ENCODE peak calls at places on chromosomes 11 and 22, in four cellular contexts. One of them, this sample, is unnamed.

GRCh38 chr11:72617080-72617744 is 57.0 kb downstream of the PDE2A start:
- DNase-seq in GM12878: no peak
- DNase-seq in K562: no peak
- DNase-seq in prostate gland: no peak
- DNase-seq in this sample: no peak

GRCh38 chr22:49094151-49094550 is 733.5 kb downstream of the BRD1 start:
- DNase-seq in GM12878: no peak
- DNase-seq in K562: no peak
- DNase-seq in prostate gland: no peak
- DNase-seq in this sample: no peak

GRCh38 chr22:49967333-49968241 is 7.0 kb downstream of the PIM3 start:
- DNase-seq in GM12878: no peak
- DNase-seq in K562: no peak
- DNase-seq in prostate gland: peak; percentile 16
- DNase-seq in this sample: peak; percentile 27

GRCh38 chr11:62149986-62150886 is 26.4 kb downstream of the INCENP start:
- DNase-seq in GM12878: no peak
- DNase-seq in K562: no peak
- DNase-seq in prostate gland: no peak
- DNase-seq in this sample: no peak

GRCh38 chr11:71156301-71156700 is 96.1 kb downstream of the SHANK2 start:
- DNase-seq in GM12878: no peak
- DNase-seq in K562: no peak
- DNase-seq in prostate gland: no peak
- DNase-seq in this sample: no peak

GRCh38 chr11:60957188-60957587 is 5.2 kb upstream of the SLC15A3 start:
- DNase-seq in GM12878: no peak
- DNase-seq in K562: no peak
- DNase-seq in prostate gland: no peak
- DNase-seq in this sample: no peak

GRCh38 chr22:17479129-17479528 is 84.2 kb upstream of the SLC25A18 start:
- DNase-seq in GM12878: no peak
- DNase-seq in K562: no peak
- DNase-seq in prostate gland: no peak
- DNase-seq in this sample: no peak

GRCh38 chr11:19777032-19777341 is 64.3 kb downstream of the NAV2 start:
- DNase-seq in GM12878: no peak
- DNase-seq in K562: no peak
- DNase-seq in prostate gland: peak; percentile 28
- DNase-seq in this sample: peak; percentile 32

GRCh38 chr22:32127904-32128303 is 31.2 kb downstream of the C22orf42 start:
- DNase-seq in GM12878: no peak
- DNase-seq in K562: peak; percentile 20
- DNase-seq in prostate gland: no peak
- DNase-seq in this sample: no peak

GRCh38 chr22:40728731-40729189 is 49.5 kb downstream of the MCHR1 start:
- DNase-seq in GM12878: no peak
- DNase-seq in K562: no peak
- DNase-seq in prostate gland: peak; percentile 39
- DNase-seq in this sample: no peak

GRCh38 chr11:45930951-45931563 is 8.6 kb downstream of the LARGE2 start:
- DNase-seq in GM12878: no peak
- DNase-seq in K562: no peak
- DNase-seq in prostate gland: peak; percentile 86
- DNase-seq in this sample: no peak

GRCh38 chr11:17343907-17344306 is 7.7 kb upstream of the NCR3LG1 start:
- DNase-seq in GM12878: no peak
- DNase-seq in K562: no peak
- DNase-seq in prostate gland: no peak
- DNase-seq in this sample: no peak

GRCh38 chr11:17012712-17013547 is 1.3 kb downstream of the PLEKHA7 start:
- DNase-seq in GM12878: no peak
- DNase-seq in K562: no peak
- DNase-seq in prostate gland: peak; percentile 27
- DNase-seq in this sample: no peak

GRCh38 chr11:120182790-120183491 is 27.9 kb upstream of the OAF start:
- DNase-seq in GM12878: no peak
- DNase-seq in K562: peak; percentile 42
- DNase-seq in prostate gland: no peak
- DNase-seq in this sample: no peak

GRCh38 chr22:47610281-47610680 is 847.8 kb downstream of the TBC1D22A start:
- DNase-seq in GM12878: no peak
- DNase-seq in K562: no peak
- DNase-seq in prostate gland: no peak
- DNase-seq in this sample: no peak

GRCh38 chr22:32097018-32097417 is 54.0 kb downstream of the SLC5A1 start:
- DNase-seq in GM12878: no peak
- DNase-seq in K562: no peak
- DNase-seq in prostate gland: no peak
- DNase-seq in this sample: no peak

GRCh38 chr11:111531687-111532364 is 8.7 kb upstream of the LAYN start:
- DNase-seq in GM12878: peak; percentile 8
- DNase-seq in K562: no peak
- DNase-seq in prostate gland: peak; percentile 42
- DNase-seq in this sample: no peak

GRCh38 chr22:50340157-50340879 is 2.8 kb upstream of the PPP6R2 start:
- DNase-seq in GM12878: no peak
- DNase-seq in K562: peak; percentile 7
- DNase-seq in prostate gland: no peak
- DNase-seq in this sample: no peak

GRCh38 chr22:19800306-19800705 is 39.7 kb downstream of the TBX1 start:
- DNase-seq in GM12878: no peak
- DNase-seq in K562: no peak
- DNase-seq in prostate gland: no peak
- DNase-seq in this sample: no peak

GRCh38 chr11:975824-976223 is 50.2 kb downstream of the AP2A2 start:
- DNase-seq in GM12878: no peak
- DNase-seq in K562: peak; percentile 56
- DNase-seq in prostate gland: no peak
- DNase-seq in this sample: no peak

GRCh38 chr11:89667001-89667400 is 43.1 kb upstream of the TRIM77 start:
- DNase-seq in GM12878: no peak
- DNase-seq in K562: no peak
- DNase-seq in prostate gland: peak; percentile 9
- DNase-seq in this sample: no peak

GRCh38 chr11:113181094-113181493 is 133.3 kb upstream of the TTC12 start:
- DNase-seq in GM12878: no peak
- DNase-seq in K562: no peak
- DNase-seq in prostate gland: no peak
- DNase-seq in this sample: no peak

GRCh38 chr22:28105396-28105795 is 186.3 kb upstream of the PITPNB start:
- DNase-seq in GM12878: no peak
- DNase-seq in K562: no peak
- DNase-seq in prostate gland: no peak
- DNase-seq in this sample: no peak

GRCh38 chr22:40281717-40282116 is 64.6 kb upstream of the ADSL start:
- DNase-seq in GM12878: no peak
- DNase-seq in K562: no peak
- DNase-seq in prostate gland: peak; percentile 63
- DNase-seq in this sample: no peak

GRCh38 chr11:126415128-126415527 is 59.6 kb downstream of the ST3GAL4 start:
- DNase-seq in GM12878: no peak
- DNase-seq in K562: no peak
- DNase-seq in prostate gland: no peak
- DNase-seq in this sample: no peak

GRCh38 chr11:60953781-60954180 is 1.8 kb upstream of the SLC15A3 start:
- DNase-seq in GM12878: no peak
- DNase-seq in K562: no peak
- DNase-seq in prostate gland: no peak
- DNase-seq in this sample: no peak

GRCh38 chr11:127133061-127133460 is 132.5 kb upstream of the KIRREL3 start:
- DNase-seq in GM12878: no peak
- DNase-seq in K562: no peak
- DNase-seq in prostate gland: no peak
- DNase-seq in this sample: no peak

GRCh38 chr11:40183073-40184064 is 1276.1 kb downstream of the LRRC4C start:
- DNase-seq in GM12878: peak; percentile 78
- DNase-seq in K562: no peak
- DNase-seq in prostate gland: no peak
- DNase-seq in this sample: peak; percentile 3

GRCh38 chr22:41038732-41039131 is 53.7 kb upstream of the EP300 start:
- DNase-seq in GM12878: no peak
- DNase-seq in K562: no peak
- DNase-seq in prostate gland: no peak
- DNase-seq in this sample: no peak

GRCh38 chr11:12963789-12964536 is 45.2 kb upstream of the RASSF10 start:
- DNase-seq in GM12878: peak; percentile 7
- DNase-seq in K562: peak; percentile 86
- DNase-seq in prostate gland: peak; percentile 61
- DNase-seq in this sample: peak; percentile 72

GRCh38 chr11:36738292-36738861 is 140.3 kb upstream of the RAG2 start:
- DNase-seq in GM12878: no peak
- DNase-seq in K562: no peak
- DNase-seq in prostate gland: no peak
- DNase-seq in this sample: no peak

GRCh38 chr11:105202844-105203548 is 63.4 kb upstream of the CARD18 start:
- DNase-seq in GM12878: no peak
- DNase-seq in K562: no peak
- DNase-seq in prostate gland: no peak
- DNase-seq in this sample: no peak

GRCh38 chr11:10581481-10582019 is 13.1 kb upstream of the LYVE1 start:
- DNase-seq in GM12878: no peak
- DNase-seq in K562: no peak
- DNase-seq in prostate gland: no peak
- DNase-seq in this sample: no peak

GRCh38 chr22:28075260-28075981 is 156.4 kb upstream of the PITPNB start:
- DNase-seq in GM12878: no peak
- DNase-seq in K562: no peak
- DNase-seq in prostate gland: no peak
- DNase-seq in this sample: no peak

GRCh38 chr11:8317164-8317563 is 53.5 kb upstream of the LMO1 start:
- DNase-seq in GM12878: no peak
- DNase-seq in K562: no peak
- DNase-seq in prostate gland: no peak
- DNase-seq in this sample: no peak

GRCh38 chr11:26947379-26947844 is 46.5 kb upstream of the FIBIN start:
- DNase-seq in GM12878: no peak
- DNase-seq in K562: no peak
- DNase-seq in prostate gland: peak; percentile 43
- DNase-seq in this sample: no peak

GRCh38 chr11:29783506-29783905 is 233.3 kb downstream of the KCNA4 start:
- DNase-seq in GM12878: no peak
- DNase-seq in K562: no peak
- DNase-seq in prostate gland: no peak
- DNase-seq in this sample: no peak

GRCh38 chr11:115656041-115656440 is 151.8 kb upstream of the CADM1 start:
- DNase-seq in GM12878: no peak
- DNase-seq in K562: no peak
- DNase-seq in prostate gland: no peak
- DNase-seq in this sample: no peak

DNA sequence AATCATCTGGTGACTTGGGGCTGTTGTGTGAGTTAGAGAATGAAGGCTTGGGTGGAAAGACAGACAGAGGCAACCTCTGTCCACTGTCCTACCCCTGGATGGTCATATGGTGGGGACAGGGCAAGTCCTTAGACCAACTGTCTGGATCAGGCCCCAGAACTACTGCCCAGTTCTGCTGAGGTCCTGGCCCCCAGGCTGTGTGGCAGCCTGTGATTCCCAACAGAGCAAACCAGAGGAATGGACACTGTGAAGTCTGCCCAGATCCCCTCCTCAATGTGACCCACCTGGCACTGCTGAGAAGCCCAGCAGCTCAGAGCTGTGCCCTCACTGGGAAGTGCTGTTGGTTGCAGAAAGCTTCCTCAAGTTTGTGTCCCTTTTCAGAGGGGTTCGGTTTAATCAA is 69.0 kb downstream of the GGTLC2 start:
- DNase-seq in GM12878: no peak
- DNase-seq in K562: peak; percentile 37
- DNase-seq in prostate gland: no peak
- DNase-seq in this sample: no peak
- TF ChIP-seq POLR2AphosphoS5 in GM12878: no peak
- TF ChIP-seq POLR2AphosphoS5 in K562: no peak
- TF ChIP-seq POLR2AphosphoS5 in prostate gland: no peak
- TF ChIP-seq POLR2AphosphoS5 in this sample: no peak

GRCh38 chr11:65637794-65638317 is at the start of gene SIPA1:
- DNase-seq in GM12878: no peak
- DNase-seq in K562: peak; percentile 87
- DNase-seq in prostate gland: peak; percentile 52
- DNase-seq in this sample: peak; percentile 90
- TF ChIP-seq POLR2A in GM12878: peak; percentile 81
- TF ChIP-seq POLR2A in K562: peak; percentile 84
- TF ChIP-seq POLR2A in prostate gland: peak; percentile 69
- TF ChIP-seq POLR2A in this sample: peak; percentile 47

GRCh38 chr11:9386086-9386485 is 1.6 kb downstream of the IPO7 start:
- DNase-seq in GM12878: no peak
- DNase-seq in K562: no peak
- DNase-seq in prostate gland: no peak
- DNase-seq in this sample: no peak
- TF ChIP-seq POLR2AphosphoS5 in GM12878: no peak
- TF ChIP-seq POLR2AphosphoS5 in K562: no peak
- TF ChIP-seq POLR2AphosphoS5 in prostate gland: no peak
- TF ChIP-seq POLR2AphosphoS5 in this sample: no peak

DNA sequence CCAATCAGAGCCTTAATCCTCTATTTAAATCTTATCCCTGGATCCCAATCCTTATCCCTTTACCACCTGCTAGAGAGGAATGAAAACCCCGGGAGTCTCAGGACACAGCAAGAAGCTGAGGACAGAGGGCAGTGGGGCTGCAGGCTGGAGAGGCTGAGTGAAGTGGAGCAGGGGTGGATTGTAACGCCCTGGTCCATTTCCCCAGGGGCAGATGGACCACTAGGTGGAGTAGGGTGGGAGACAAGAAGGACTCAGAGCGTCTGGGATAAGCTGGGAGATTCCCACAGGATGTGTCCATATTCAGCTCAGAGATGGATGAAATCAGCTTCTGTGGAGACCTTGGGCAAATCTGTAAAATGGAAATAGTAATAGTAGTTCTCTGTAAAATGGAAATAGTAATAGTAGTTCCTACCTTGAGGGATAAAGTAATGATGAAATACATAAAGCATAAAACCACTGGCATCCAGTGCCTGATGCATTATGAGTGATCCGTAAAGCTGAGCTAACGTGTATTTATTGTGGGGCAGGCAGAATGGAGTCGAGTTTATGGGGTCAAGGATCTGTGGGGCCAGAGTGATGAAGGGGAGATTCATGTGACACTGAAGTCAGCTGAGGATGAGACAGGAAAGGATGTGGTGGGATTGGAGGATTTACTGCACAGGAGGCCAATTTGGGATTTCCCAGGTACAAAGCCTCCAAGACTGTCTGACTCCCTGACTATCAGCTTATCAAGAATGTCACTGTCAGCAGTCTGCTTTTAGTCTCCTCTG is 1.9 kb upstream of the ROBO4 start:
- DNase-seq in GM12878: no peak
- DNase-seq in K562: no peak
- DNase-seq in prostate gland: no peak
- DNase-seq in this sample: no peak
- TF ChIP-seq POLR2A in GM12878: no peak
- TF ChIP-seq POLR2A in K562: no peak
- TF ChIP-seq POLR2A in prostate gland: no peak
- TF ChIP-seq POLR2A in this sample: no peak